ENCODE peak calls at places on chromosomes 11 and 22, in four cellular contexts. C is cardiac muscle cell, F is endodermal cell, G is tibial nerve. H is an unnamed sample.

GRCh38 chr11:27786331-27786730 is 86.1 kb upstream of the BDNF start:
- DNase-seq in G (no peak), C (no peak), F (no peak), H (no peak)

GRCh38 chr11:118051136-118051610 is 25.7 kb upstream of the TMPRSS4 start:
- DNase-seq in G (no peak), F (no peak), C (no peak), H (no peak)

GRCh38 chr11:1442163-1442562 is 44.4 kb downstream of the MOB2 start:
- DNase-seq in C (peak; percentile 25), F (peak; percentile 87), G (no peak), H (no peak)

GRCh38 chr11:17164361-17165246 is 43.2 kb downstream of the PIK3C2A start:
- DNase-seq in F (no peak), G (peak; percentile 20), C (no peak), H (no peak)

GRCh38 chr11:73481626-73482025 is 105.4 kb downstream of the RELT start:
- DNase-seq in C (no peak), G (no peak), F (no peak), H (no peak)

GRCh38 chr22:46066691-46067090 is 83.6 kb upstream of the PPARA start:
- DNase-seq in C (no peak), G (no peak), F (no peak), H (peak; percentile 26)

GRCh38 chr11:102780491-102780918 is at the start of gene MMP10:
- DNase-seq in G (no peak), F (peak; percentile 73), C (peak; percentile 55), H (no peak)

GRCh38 chr11:106842134-106842533 is 176.1 kb downstream of the GUCY1A2 start:
- DNase-seq in G (no peak), F (no peak), C (no peak), H (no peak)

GRCh38 chr11:1470681-1471611 is 15.6 kb downstream of the MOB2 start:
- DNase-seq in C (no peak), G (no peak), F (no peak), H (peak; percentile 47)

GRCh38 chr11:113394919-113395318 is 7.3 kb downstream of the ANKK1 start:
- DNase-seq in C (no peak), F (no peak), G (no peak), H (no peak)

GRCh38 chr11:93236741-93237675 is 39.2 kb upstream of the SLC36A4 start:
- DNase-seq in F (peak; percentile 82), G (peak; percentile 40), C (peak; percentile 58), H (no peak)

GRCh38 chr11:15189189-15189588 is 74.5 kb downstream of the INSC start:
- DNase-seq in F (no peak), G (no peak), C (no peak), H (no peak)

GRCh38 chr11:27282141-27282590 is 80.8 kb downstream of the CCDC34 start:
- DNase-seq in F (no peak), G (peak; percentile 23), C (peak; percentile 89), H (peak; percentile 86)

GRCh38 chr11:29432719-29433325 is 584.0 kb downstream of the KCNA4 start:
- DNase-seq in F (no peak), G (no peak), C (peak; percentile 40), H (no peak)

GRCh38 chr11:62400760-62401159 is 18.1 kb upstream of the SCGB1A1 start:
- DNase-seq in G (peak; percentile 69), F (no peak), C (peak; percentile 91), H (peak; percentile 92)

GRCh38 chr11:118621071-118621815 is 13.8 kb downstream of the PHLDB1 start:
- DNase-seq in F (peak; percentile 97), G (peak; percentile 85), C (peak; percentile 94), H (peak; percentile 97)

GRCh38 chr11:63099555-63099954 is 44.5 kb downstream of the SLC22A24 start:
- DNase-seq in G (no peak), C (no peak), F (no peak), H (no peak)

GRCh38 chr22:23036684-23037428 is 33.5 kb upstream of the GNAZ start:
- DNase-seq in C (peak; percentile 17), F (no peak), G (no peak), H (no peak)

GRCh38 chr22:44109417-44109816 is 71.3 kb upstream of the PARVG start:
- DNase-seq in G (no peak), C (no peak), F (no peak), H (no peak)

GRCh38 chr22:46447906-46448669 is 89.3 kb downstream of the CELSR1 start:
- DNase-seq in F (peak; percentile 35), C (no peak), G (no peak), H (no peak)

GRCh38 chr22:24315367-24315781 is 44.7 kb downstream of the SPECC1L start:
- DNase-seq in C (no peak), F (no peak), G (no peak), H (no peak)

GRCh38 chr22:23835773-23836144 is 3.0 kb downstream of the DERL3 start:
- DNase-seq in G (no peak), F (no peak), C (no peak), H (peak; percentile 29)

GRCh38 chr22:24985824-24986214 is 33.3 kb downstream of the KIAA1671 start:
- DNase-seq in F (no peak), G (no peak), C (peak; percentile 96), H (no peak)

GRCh38 chr11:33801821-33802413 is 27.6 kb upstream of the FBXO3 start:
- DNase-seq in C (no peak), G (no peak), F (no peak), H (no peak)

GRCh38 chr11:88293931-88294330 is 43.6 kb downstream of the CTSC start:
- DNase-seq in F (peak; percentile 70), C (no peak), G (no peak), H (peak; percentile 49)

GRCh38 chr11:72088076-72088806 is 7.6 kb downstream of the LRRC51 start:
- DNase-seq in F (peak; percentile 64), G (no peak), C (no peak), H (no peak)

GRCh38 chr22:29268511-29269229 is 602 bp downstream of the EWSR1 start:
- DNase-seq in G (peak; percentile 44), F (peak; percentile 79), C (peak; percentile 86), H (peak; percentile 82)
- H3K4me1 ChIP-seq in G (no peaks in the 10 kb centered on the region), F (peaks cover 16% of the 10 kb centered on the region), C (peaks cover 25% of the 10 kb centered on the region), H (peaks cover 1% of the 10 kb centered on the region)

GRCh38 chr11:67997460-67997921 is 6.4 kb downstream of the UNC93B1 start:
- DNase-seq in F (no peak), G (no peak), C (no peak), H (peak; percentile 74)
- H3K4me1 ChIP-seq in F (no peaks in the 10 kb centered on the region), G (no peaks in the 10 kb centered on the region), C (no peaks in the 10 kb centered on the region), H (no peaks in the 10 kb centered on the region)

GRCh38 chr11:19200410-19201201 is 1.2 kb downstream of the CSRP3 start:
- DNase-seq in C (peak; percentile 83), F (no peak), G (no peak), H (peak; percentile 55)
- H3K4me1 ChIP-seq in C (peaks cover 38% of the 10 kb centered on the region), F (no peaks in the 10 kb centered on the region), G (no peaks in the 10 kb centered on the region), H (no peaks in the 10 kb centered on the region)

DNA sequence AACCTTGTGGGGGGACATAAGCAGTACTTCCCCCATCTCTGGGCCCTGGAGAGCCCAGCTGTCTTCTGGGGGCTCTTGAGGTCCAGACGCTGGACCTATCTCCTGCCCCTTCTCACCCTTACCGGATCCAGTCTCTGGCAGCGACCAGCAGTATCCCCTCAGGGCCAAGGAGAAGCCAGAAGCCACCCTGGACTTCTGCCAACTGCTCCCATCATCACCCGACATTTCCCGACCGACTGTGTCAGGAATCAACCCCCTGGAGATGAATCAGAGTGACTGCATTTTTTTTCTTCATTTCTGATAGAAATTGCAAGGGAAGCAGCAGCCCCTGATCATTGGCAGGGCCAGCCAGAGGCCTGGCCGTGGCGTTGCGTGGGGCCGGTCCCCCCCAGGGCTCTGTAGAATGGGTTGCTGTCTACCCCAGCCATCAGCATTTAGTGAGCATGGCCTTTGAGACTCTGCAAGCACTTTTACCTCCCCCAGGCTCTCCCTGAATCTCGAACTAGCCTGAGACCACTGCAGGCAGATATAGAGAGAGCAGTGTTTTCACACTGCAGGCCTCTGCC is 5.2 kb upstream of the LIF start:
- DNase-seq in G (no peak), C (peak; percentile 66), F (no peak), H (no peak)
- H3K4me1 ChIP-seq in G (no peaks in the 10 kb centered on the region), C (no peaks in the 10 kb centered on the region), F (no peaks in the 10 kb centered on the region), H (no peaks in the 10 kb centered on the region)

GRCh38 chr22:49767355-49768062 is 60.2 kb downstream of the BRD1 start:
- DNase-seq in F (peak; percentile 80), C (peak; percentile 63), G (no peak), H (peak; percentile 22)
- H3K4me1 ChIP-seq in F (no peaks in the 10 kb centered on the region), C (no peaks in the 10 kb centered on the region), G (no peaks in the 10 kb centered on the region), H (no peaks in the 10 kb centered on the region)

H was measured in aorta.